ENCODE peak calls at places on chromosomes 7 and 10, in six cellular contexts. L, M, T, Y, R and F are unnamed samples.

GRCh38 chr10:80196270-80196949 is 8.9 kb downstream of the ANXA11 start:
- DNase-seq in L (no peak), M (peak), T (no peak), Y (peak), R (no peak), F (no peak)

GRCh38 chr10:26543567-26544306 is 105.6 kb downstream of the APBB1IP start:
- DNase-seq in L (no peak), M (peak), T (peak), Y (no peak), R (no peak), F (peak)

GRCh38 chr10:132706701-132707100 is 79.2 kb downstream of the NKX6-2 start:
- DNase-seq in L (no peak), M (no peak), T (no peak), Y (no peak), R (no peak), F (no peak)

GRCh38 chr7:89332026-89332425 is 536.5 kb upstream of the TEX47 start:
- DNase-seq in L (no peak), M (no peak), T (no peak), Y (no peak), R (no peak), F (no peak)

GRCh38 chr10:98536551-98536950 is 89.8 kb upstream of the HPS1 start:
- DNase-seq in L (no peak), M (no peak), T (no peak), Y (peak), R (no peak), F (no peak)

GRCh38 chr10:6431861-6432260 is 148.2 kb downstream of the PRKCQ start:
- DNase-seq in L (no peak), M (no peak), T (no peak), Y (no peak), R (no peak), F (no peak)

GRCh38 chr7:52838981-52839411 is 196.4 kb upstream of the POM121L12 start:
- DNase-seq in L (no peak), M (no peak), T (no peak), Y (no peak), R (no peak), F (no peak)

GRCh38 chr10:62662471-62662870 is 142.0 kb upstream of the ADO start:
- DNase-seq in L (no peak), M (no peak), T (no peak), Y (no peak), R (no peak), F (no peak)

GRCh38 chr10:14163374-14164125 is 167.2 kb downstream of the FRMD4A start:
- DNase-seq in L (no peak), M (no peak), T (no peak), Y (no peak), R (no peak), F (no peak)

GRCh38 chr10:84289521-84290200 is 38.7 kb upstream of the CCSER2 start:
- DNase-seq in L (no peak), M (no peak), T (no peak), Y (no peak), R (no peak), F (no peak)

DNA sequence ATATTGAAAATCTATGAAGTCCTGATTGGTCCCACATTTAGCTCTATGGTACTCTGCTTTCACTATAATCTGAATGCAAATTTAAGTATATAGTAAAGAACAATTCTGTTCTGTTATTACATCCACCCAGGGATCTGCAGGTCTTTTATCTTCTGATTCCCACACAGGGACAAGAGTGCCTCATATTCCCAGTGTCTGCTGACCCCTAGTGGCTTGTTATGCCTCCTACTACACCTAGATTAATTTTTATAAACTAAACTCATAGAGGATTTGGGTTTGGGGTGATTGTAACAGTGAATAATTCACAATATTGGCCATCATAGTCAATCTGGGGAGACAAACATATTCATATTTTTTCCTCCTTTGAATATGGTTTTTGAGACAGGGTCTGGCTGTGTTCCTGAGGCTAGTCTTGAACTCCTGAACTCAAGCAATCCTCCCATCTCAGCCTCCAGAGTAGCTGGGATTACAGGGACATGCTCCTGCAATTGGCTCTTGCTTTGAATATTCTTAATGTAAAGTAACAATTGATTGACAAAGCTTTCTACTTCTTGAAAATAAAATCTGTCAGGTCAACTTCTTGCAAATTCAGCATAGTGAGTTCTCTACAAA is 282.1 kb downstream of the KCND2 start:
- DNase-seq in L (peak), M (peak), T (no peak), Y (peak), R (peak), F (no peak)
- TF ChIP-seq TAF1 in L (no peak), M (no peak), T (no peak), Y (no peak), R (no peak), F (no peak)

GRCh38 chr7:2638224-2638991 is 6.6 kb downstream of the TTYH3 start:
- DNase-seq in L (no peak), M (no peak), T (no peak), Y (peak), R (no peak), F (no peak)

GRCh38 chr7:2641406-2642393 is 9.9 kb downstream of the TTYH3 start:
- DNase-seq in L (no peak), M (peak), T (peak), Y (peak), R (peak), F (no peak)

GRCh38 chr7:2640858-2641257 is 9.1 kb downstream of the TTYH3 start:
- DNase-seq in L (no peak), M (no peak), T (no peak), Y (no peak), R (peak), F (no peak)

GRCh38 chr7:2639151-2639993 is 7.6 kb downstream of the TTYH3 start:
- DNase-seq in L (no peak), M (no peak), T (no peak), Y (no peak), R (no peak), F (no peak)

GRCh38 chr7:2639994-2640830 is 8.4 kb downstream of the TTYH3 start:
- DNase-seq in L (no peak), M (no peak), T (no peak), Y (no peak), R (no peak), F (no peak)
- TF ChIP-seq POLR2A in L (no peak), M (no peak), T (no peak), Y (no peak), R (no peak), F (no peak)

DNA sequence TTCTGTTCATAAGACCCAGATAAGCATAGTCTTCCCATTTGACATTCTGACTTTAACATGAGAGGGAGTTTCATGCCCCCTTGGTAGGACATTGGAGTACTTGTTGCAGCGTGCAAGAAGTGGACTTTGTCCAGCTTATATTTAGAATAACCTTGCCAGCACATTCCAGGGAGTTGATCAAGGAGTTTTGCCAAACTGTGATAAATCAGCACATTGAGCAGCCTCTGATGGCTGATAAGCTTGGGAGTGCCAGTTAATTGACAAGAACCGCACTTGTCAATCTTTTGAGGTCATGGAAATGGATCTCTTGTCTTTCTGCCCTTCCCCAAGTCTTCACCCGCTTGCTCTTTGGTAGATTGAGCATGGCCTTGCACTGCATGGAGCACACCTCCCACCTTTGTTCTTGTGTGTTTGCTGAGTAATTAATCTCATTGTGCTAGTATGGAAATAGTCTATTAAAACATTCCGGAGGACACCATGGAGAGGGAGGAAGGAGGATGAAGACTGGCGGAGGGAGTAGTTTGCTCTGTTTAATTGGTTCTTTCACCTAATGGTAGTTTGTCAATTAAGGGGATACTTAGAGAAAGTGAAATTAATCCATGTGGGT is 668.5 kb upstream of the GALNT17 start:
- DNase-seq in L (no peak), M (no peak), T (no peak), Y (no peak), R (no peak), F (no peak)
- TF ChIP-seq POLR2AphosphoS5 in L (no peak), M (no peak), T (no peak), Y (no peak), R (no peak), F (no peak)

GRCh38 chr7:135416431-135416830 is 93.5 kb downstream of the CNOT4 start:
- DNase-seq in L (no peak), M (no peak), T (no peak), Y (no peak), R (no peak), F (no peak)
- TF ChIP-seq TAF1 in L (no peak), M (no peak), T (no peak), Y (no peak), R (no peak), F (no peak)

GRCh38 chr10:88952647-88953111 is at the start of gene ACTA2:
- DNase-seq in L (no peak), M (no peak), T (no peak), Y (no peak), R (no peak), F (no peak)
- TF ChIP-seq POLR2A in L (no peak), M (no peak), T (no peak), Y (no peak), R (no peak), F (no peak)

DNA sequence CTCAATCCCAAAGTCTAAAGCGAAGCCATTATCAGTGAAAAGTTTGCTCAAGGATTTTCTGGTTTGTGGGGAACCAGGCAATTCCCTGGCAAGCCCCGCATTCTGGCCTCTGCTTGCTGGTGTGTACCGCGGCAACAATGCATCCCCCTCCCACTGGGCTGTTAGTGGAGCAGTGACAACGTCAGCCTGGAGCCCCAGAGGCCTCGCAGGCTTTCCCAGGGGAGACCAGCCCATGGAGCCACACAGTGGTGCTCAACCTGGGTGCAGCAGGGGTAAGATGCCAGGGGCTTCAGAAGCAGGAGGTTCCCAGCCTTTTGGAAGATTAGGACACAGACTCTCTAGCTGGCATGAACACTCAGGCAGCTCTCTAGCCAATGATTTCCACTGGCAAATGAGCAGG is 411.7 kb upstream of the SHH start:
- DNase-seq in L (no peak), M (no peak), T (no peak), Y (no peak), R (peak), F (no peak)
- TF ChIP-seq POLR2AphosphoS5 in L (no peak), M (no peak), T (no peak), Y (no peak), R (no peak), F (no peak)

GRCh38 chr10:4316166-4316810 is 509.7 kb upstream of the AKR1E2 start:
- DNase-seq in L (no peak), M (no peak), T (no peak), Y (no peak), R (no peak), F (no peak)
- TF ChIP-seq TAF1 in L (no peak), M (no peak), T (no peak), Y (no peak), R (no peak), F (no peak)

DNA sequence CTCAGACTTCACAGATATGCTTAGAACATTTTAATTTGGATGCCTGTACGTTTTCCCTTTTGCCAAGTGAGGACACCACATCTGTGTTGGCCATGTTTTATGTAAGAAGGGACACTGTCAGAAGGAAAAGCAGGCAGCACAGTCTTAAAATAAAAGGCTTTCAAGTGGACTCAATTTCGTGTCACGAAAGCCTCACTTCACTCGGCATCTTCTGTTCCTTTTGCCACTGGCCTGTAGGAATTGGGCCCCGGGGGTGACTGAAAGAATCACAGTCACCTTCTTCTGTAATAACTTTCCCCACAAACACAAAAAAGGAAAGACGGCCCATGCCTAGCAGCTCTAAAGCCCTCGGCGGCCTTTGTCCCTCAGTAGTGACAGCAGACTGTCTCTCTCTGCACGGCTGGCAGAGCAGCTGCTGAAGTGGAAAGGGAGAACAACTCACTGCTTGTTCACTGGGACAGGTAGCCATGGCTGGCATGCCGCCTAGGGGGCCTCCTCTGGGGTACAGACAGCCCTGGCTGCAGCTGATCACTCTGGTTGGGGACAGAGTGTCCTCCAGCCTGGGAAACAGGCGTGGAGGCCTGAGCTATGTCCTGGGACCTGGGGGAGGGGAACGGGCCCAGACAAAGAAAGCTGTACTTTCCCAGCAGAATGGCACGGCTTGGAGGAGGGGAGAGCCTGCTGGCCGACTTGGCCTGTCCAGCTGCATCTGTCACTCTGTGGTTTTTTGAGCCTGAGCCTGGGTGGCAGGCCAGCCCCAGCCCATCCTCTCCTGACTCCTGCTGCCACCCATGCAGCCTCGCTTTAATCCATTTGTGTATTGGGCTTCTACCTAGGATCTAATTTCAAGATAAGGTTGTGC is 4.4 kb downstream of the RASSF4 start:
- DNase-seq in L (no peak), M (no peak), T (no peak), Y (peak), R (peak), F (no peak)
- TF ChIP-seq POLR2A in L (no peak), M (no peak), T (peak), Y (peak), R (no peak), F (peak)